ENCODE peak calls at places on chromosome 4, in four cellular contexts. One of them, this sample, is unnamed.

GRCh38 chr4:14196141-14196540 is 568.6 kb upstream of the BOD1L1 start:
- DNase-seq in transverse colon: no peak
- DNase-seq in SJSA1: peak; percentile 1
- DNase-seq in tibial artery: no peak
- DNase-seq in this sample: peak; percentile 28

GRCh38 chr4:137994858-137995257 is 247.3 kb downstream of the SLC7A11 start:
- DNase-seq in transverse colon: no peak
- DNase-seq in SJSA1: no peak
- DNase-seq in tibial artery: no peak
- DNase-seq in this sample: no peak

GRCh38 chr4:113958766-113959540 is 20.5 kb downstream of the ARSJ start:
- DNase-seq in transverse colon: no peak
- DNase-seq in SJSA1: peak; percentile 95
- DNase-seq in tibial artery: no peak
- DNase-seq in this sample: peak; percentile 86

GRCh38 chr4:153432971-153433752 is 33.0 kb upstream of the TMEM131L start:
- DNase-seq in transverse colon: peak; percentile 74
- DNase-seq in SJSA1: peak; percentile 50
- DNase-seq in tibial artery: peak; percentile 76
- DNase-seq in this sample: peak; percentile 78

GRCh38 chr4:25118096-25118495 is 42.2 kb downstream of the SEPSECS start:
- DNase-seq in transverse colon: no peak
- DNase-seq in SJSA1: no peak
- DNase-seq in tibial artery: no peak
- DNase-seq in this sample: no peak

GRCh38 chr4:80423553-80424224 is 88.2 kb downstream of the CFAP299 start:
- DNase-seq in transverse colon: no peak
- DNase-seq in SJSA1: no peak
- DNase-seq in tibial artery: no peak
- DNase-seq in this sample: no peak

GRCh38 chr4:138225477-138225876 is 16.7 kb downstream of the SLC7A11 start:
- DNase-seq in transverse colon: no peak
- DNase-seq in SJSA1: peak; percentile 48
- DNase-seq in tibial artery: no peak
- DNase-seq in this sample: no peak

GRCh38 chr4:162727232-162727631 is 439.5 kb downstream of the NAF1 start:
- DNase-seq in transverse colon: no peak
- DNase-seq in SJSA1: no peak
- DNase-seq in tibial artery: no peak
- DNase-seq in this sample: peak; percentile 1

GRCh38 chr4:128444544-128445302 is 157.1 kb upstream of the PGRMC2 start:
- DNase-seq in transverse colon: no peak
- DNase-seq in SJSA1: no peak
- DNase-seq in tibial artery: no peak
- DNase-seq in this sample: no peak

GRCh38 chr4:176792348-176793059 is at the start of gene VEGFC:
- DNase-seq in transverse colon: peak; percentile 24
- DNase-seq in SJSA1: peak; percentile 61
- DNase-seq in tibial artery: peak; percentile 67
- DNase-seq in this sample: peak; percentile 16

GRCh38 chr4:41258783-41259182 is 2.1 kb downstream of the UCHL1 start:
- DNase-seq in transverse colon: no peak
- DNase-seq in SJSA1: peak; percentile 18
- DNase-seq in tibial artery: no peak
- DNase-seq in this sample: peak; percentile 5
- H3K4me3 ChIP-seq in transverse colon: no peak overlapping the region
- H3K4me3 ChIP-seq in SJSA1: no peak overlapping the region
- H3K4me3 ChIP-seq in tibial artery: no peak overlapping the region
- H3K4me3 ChIP-seq in this sample: no peak overlapping the region

GRCh38 chr4:140254656-140255299 is 100.8 kb upstream of the MAML3 start:
- DNase-seq in transverse colon: no peak
- DNase-seq in SJSA1: peak; percentile 58
- DNase-seq in tibial artery: no peak
- DNase-seq in this sample: no peak

GRCh38 chr4:140251566-140251965 is 97.6 kb upstream of the MAML3 start:
- DNase-seq in transverse colon: no peak
- DNase-seq in SJSA1: no peak
- DNase-seq in tibial artery: no peak
- DNase-seq in this sample: no peak

GRCh38 chr4:140253556-140254027 is 99.6 kb upstream of the MAML3 start:
- DNase-seq in transverse colon: no peak
- DNase-seq in SJSA1: no peak
- DNase-seq in tibial artery: no peak
- DNase-seq in this sample: no peak

GRCh38 chr4:140252144-140252741 is 98.3 kb upstream of the MAML3 start:
- DNase-seq in transverse colon: peak; percentile 46
- DNase-seq in SJSA1: no peak
- DNase-seq in tibial artery: no peak
- DNase-seq in this sample: peak; percentile 61

DNA sequence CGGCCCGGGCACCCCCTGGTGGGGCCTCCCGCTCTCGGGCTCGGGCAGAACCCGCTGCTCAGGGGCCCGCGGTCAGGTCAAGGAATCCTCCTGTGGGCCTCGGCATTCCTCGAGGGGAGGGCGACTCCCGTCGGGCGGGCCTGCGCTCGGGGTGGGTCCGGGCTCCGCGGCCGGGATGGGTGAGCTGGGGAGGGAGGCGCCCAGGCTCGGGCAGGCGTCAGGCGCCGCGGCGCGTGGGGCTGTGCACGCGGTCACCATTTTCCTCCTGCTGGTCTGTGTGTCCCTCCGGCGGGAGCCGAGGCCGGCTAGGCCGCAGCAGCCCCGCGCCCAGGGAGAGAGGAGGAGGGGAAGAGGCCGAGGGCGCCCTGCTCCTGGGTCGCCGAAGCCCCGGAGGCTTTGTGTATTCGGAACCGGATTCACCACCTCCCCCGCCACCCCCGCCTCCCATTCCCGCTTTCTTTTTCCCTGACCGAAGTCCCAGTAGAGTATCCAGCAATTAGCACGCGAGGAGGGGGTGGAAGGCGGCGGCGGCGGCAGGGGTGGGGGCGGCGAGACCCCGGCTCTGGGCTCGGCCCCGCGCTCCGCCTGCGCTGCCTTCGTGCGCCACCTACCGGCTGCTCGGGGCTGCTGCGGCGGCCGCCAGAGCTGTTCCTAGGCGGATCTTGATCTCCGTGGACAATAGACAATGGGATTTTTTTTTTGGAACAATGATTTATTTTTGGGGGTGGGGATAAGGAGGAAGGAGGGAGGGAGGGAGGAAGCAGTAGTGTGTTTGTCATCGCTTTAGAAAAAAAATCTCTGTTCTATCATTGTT is 99.0 kb upstream of the MAML3 start:
- DNase-seq in transverse colon: peak; percentile 78
- DNase-seq in SJSA1: peak; percentile 81
- DNase-seq in tibial artery: peak; percentile 82
- DNase-seq in this sample: peak; percentile 64
- H3K27ac ChIP-seq in transverse colon: peak overlapping the region; percentile 92
- H3K27ac ChIP-seq in SJSA1: peak overlapping the region; percentile 97
- H3K27ac ChIP-seq in tibial artery: peak overlapping the region; percentile 85
- H3K27ac ChIP-seq in this sample: peak overlapping the region; percentile 89

DNA sequence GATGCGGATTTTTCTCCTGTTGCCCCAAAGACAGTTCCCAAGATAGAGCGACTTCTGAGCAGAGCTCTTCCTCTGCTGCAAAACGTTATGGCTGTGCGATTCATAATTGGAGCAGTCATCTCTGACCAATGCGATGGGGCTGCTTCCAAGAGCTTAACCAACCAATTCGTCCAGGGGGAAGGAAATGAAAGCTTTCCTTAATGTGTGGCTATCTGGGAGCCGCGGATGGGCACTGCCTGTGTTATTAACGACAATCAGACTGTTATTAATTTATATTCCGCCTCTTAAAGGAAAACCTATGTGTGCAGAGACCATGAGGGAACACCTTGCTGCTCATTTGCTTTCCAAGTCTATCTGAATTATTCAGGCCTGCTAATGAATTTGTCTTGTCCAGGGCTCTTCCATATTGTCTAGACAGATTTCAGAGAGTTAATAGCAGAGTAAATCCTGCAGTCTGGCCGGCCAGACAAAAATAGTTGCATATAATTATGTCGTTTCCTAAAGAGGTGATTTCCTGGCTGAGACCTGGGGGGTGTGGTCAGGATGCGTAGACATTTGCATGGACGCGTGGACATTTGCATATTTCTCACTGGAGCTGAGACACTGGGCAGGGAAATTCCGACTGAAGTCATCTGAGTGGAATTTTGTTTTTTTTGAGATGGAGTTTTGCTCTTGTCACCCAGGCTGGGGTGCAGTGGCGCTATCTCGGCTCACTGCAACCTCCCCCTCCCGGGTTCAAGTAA is 135.4 kb downstream of the HMX1 start:
- DNase-seq in transverse colon: no peak
- DNase-seq in SJSA1: peak; percentile 28
- DNase-seq in tibial artery: no peak
- DNase-seq in this sample: no peak
- H3K27me3 ChIP-seq in transverse colon: no peaks in the 10 kb centered on the region
- H3K27me3 ChIP-seq in SJSA1: no peaks in the 10 kb centered on the region
- H3K27me3 ChIP-seq in tibial artery: no peaks in the 10 kb centered on the region
- H3K27me3 ChIP-seq in this sample: no peaks in the 10 kb centered on the region

GRCh38 chr4:107823870-107824366 is 814 bp upstream of the SGMS2 start:
- DNase-seq in transverse colon: no peak
- DNase-seq in SJSA1: no peak
- DNase-seq in tibial artery: no peak
- DNase-seq in this sample: no peak
- H3K4me3 ChIP-seq in transverse colon: peak overlapping the region; percentile 61
- H3K4me3 ChIP-seq in SJSA1: peak overlapping the region; percentile 90
- H3K4me3 ChIP-seq in tibial artery: peak overlapping the region; percentile 92
- H3K4me3 ChIP-seq in this sample: peak overlapping the region; percentile 71

GRCh38 chr4:39706829-39707511 is 9.0 kb downstream of the UBE2K start:
- DNase-seq in transverse colon: no peak
- DNase-seq in SJSA1: peak; percentile 37
- DNase-seq in tibial artery: peak; percentile 58
- DNase-seq in this sample: no peak
- H3K27ac ChIP-seq in transverse colon: peak overlapping the region; percentile 20
- H3K27ac ChIP-seq in SJSA1: peak overlapping the region; percentile 74
- H3K27ac ChIP-seq in tibial artery: peak overlapping the region; percentile 63
- H3K27ac ChIP-seq in this sample: no peak overlapping the region

GRCh38 chr4:146949559-146949958 is 3.9 kb upstream of the TTC29 start:
- DNase-seq in transverse colon: no peak
- DNase-seq in SJSA1: no peak
- DNase-seq in tibial artery: no peak
- DNase-seq in this sample: no peak
- H3K27me3 ChIP-seq in transverse colon: peaks cover 48% of the 10 kb centered on the region
- H3K27me3 ChIP-seq in SJSA1: peaks cover 6% of the 10 kb centered on the region
- H3K27me3 ChIP-seq in tibial artery: no peaks in the 10 kb centered on the region
- H3K27me3 ChIP-seq in this sample: no peaks in the 10 kb centered on the region

This sample was measured in small intestine.